ENCODE peak calls at places on chromosomes 3 and 15, in five cellular contexts. S is CD8-positive, alpha-beta T cell; H is A549; T is esophagus muscularis mucosa; D is heart right ventricle. C is an unnamed sample. For H3K4me1, the result is how much of the 10 kb centered on the place peaks cover.

GRCh38 chr3:44525060-44525459 is 29.9 kb upstream of the ZKSCAN7 start:
- DNase-seq in S (no peak), H (no peak), T (no peak), D (no peak), C (no peak)

GRCh38 chr3:22117751-22118346 is 366.8 kb upstream of the ZNF385D start:
- DNase-seq in S (no peak), H (peak), T (no peak), D (no peak), C (no peak)

GRCh38 chr3:197752107-197752506 is 2.4 kb downstream of the FYTTD1 start:
- DNase-seq in S (no peak), H (no peak), T (no peak), D (no peak), C (no peak)

GRCh38 chr3:128804017-128804816 is 75.2 kb upstream of the ACAD9 start:
- DNase-seq in S (no peak), H (no peak), T (no peak), D (no peak), C (peak)

GRCh38 chr3:188631291-188632010 is 477.5 kb downstream of the LPP start:
- DNase-seq in S (no peak), H (peak), T (no peak), D (no peak), C (no peak)

GRCh38 chr3:22245122-22245521 is 494.1 kb upstream of the ZNF385D start:
- DNase-seq in S (no peak), H (peak), T (no peak), D (no peak), C (no peak)

GRCh38 chr3:108448593-108448992 is 61.8 kb downstream of the MYH15 start:
- DNase-seq in S (no peak), H (no peak), T (no peak), D (no peak), C (no peak)

GRCh38 chr15:37395100-37395468 is 294.7 kb upstream of the MEIS2 start:
- DNase-seq in S (no peak), H (no peak), T (no peak), D (no peak), C (no peak)

GRCh38 chr3:141828487-141829284 is 47.8 kb upstream of the ATP1B3 start:
- DNase-seq in S (no peak), H (no peak), T (no peak), D (peak), C (no peak)

GRCh38 chr15:79051941-79052731 is 38.4 kb downstream of the RASGRF1 start:
- DNase-seq in S (no peak), H (no peak), T (no peak), D (no peak), C (no peak)

GRCh38 chr3:45653205-45653604 is 36.0 kb upstream of the SACM1L start:
- DNase-seq in S (no peak), H (no peak), T (no peak), D (no peak), C (no peak)

GRCh38 chr3:185687479-185687878 is 101.4 kb downstream of the SENP2 start:
- DNase-seq in S (no peak), H (no peak), T (peak), D (no peak), C (no peak)

GRCh38 chr15:83565553-83566159 is 88.3 kb upstream of the ADAMTSL3 start:
- DNase-seq in S (no peak), H (peak), T (no peak), D (no peak), C (no peak)

GRCh38 chr15:26890451-26890850 is 23.6 kb downstream of the GABRA5 start:
- DNase-seq in S (no peak), H (no peak), T (peak), D (no peak), C (no peak)

GRCh38 chr3:141729240-141729639 is 8.9 kb upstream of the RNF7 start:
- DNase-seq in S (no peak), H (no peak), T (no peak), D (no peak), C (no peak)

GRCh38 chr15:60539881-60540613 is 61.1 kb upstream of the ICE2 start:
- DNase-seq in S (no peak), H (no peak), T (no peak), D (no peak), C (peak)

GRCh38 chr15:94844533-94845390 is 613.4 kb downstream of the MCTP2 start:
- DNase-seq in S (no peak), H (peak), T (no peak), D (peak), C (no peak)

GRCh38 chr15:67685008-67685599 is 140.2 kb upstream of the SKOR1 start:
- DNase-seq in S (no peak), H (peak), T (no peak), D (no peak), C (no peak)

GRCh38 chr3:142595581-142595950 is 627 bp upstream of the PLS1 start:
- DNase-seq in S (no peak), H (peak), T (peak), D (no peak), C (no peak)

GRCh38 chr3:46524008-46524407 is 26.2 kb downstream of the RTP3 start:
- DNase-seq in S (no peak), H (no peak), T (peak), D (no peak), C (no peak)

GRCh38 chr15:73753250-73754130 is at the start of gene INSYN1:
- DNase-seq in S (no peak), H (no peak), T (no peak), D (peak), C (no peak)

GRCh38 chr3:138694287-138695007 is 85.9 kb downstream of the FAIM start:
- DNase-seq in S (no peak), H (peak), T (no peak), D (no peak), C (no peak)

GRCh38 chr15:50562735-50563640 is 16.5 kb upstream of the USP50 start:
- DNase-seq in S (no peak), H (no peak), T (no peak), D (no peak), C (no peak)

GRCh38 chr15:80509800-80510199 is 105.6 kb downstream of the ARNT2 start:
- DNase-seq in S (no peak), H (no peak), T (peak), D (no peak), C (no peak)

GRCh38 chr15:74655424-74655823 is 39.8 kb downstream of the CLK3 start:
- DNase-seq in S (no peak), H (no peak), T (no peak), D (no peak), C (no peak)

GRCh38 chr3:167936010-167936409 is 159.7 kb downstream of the GOLIM4 start:
- DNase-seq in S (no peak), H (no peak), T (no peak), D (peak), C (no peak)

GRCh38 chr3:15955968-15956367 is 158.2 kb upstream of the ANKRD28 start:
- DNase-seq in S (no peak), H (no peak), T (no peak), D (no peak), C (no peak)

GRCh38 chr3:128572644-128573105 is 77.9 kb downstream of the RPN1 start:
- DNase-seq in S (no peak), H (peak), T (no peak), D (no peak), C (no peak)

GRCh38 chr15:98548172-98548971 is 100.0 kb upstream of the IGF1R start:
- DNase-seq in S (no peak), H (peak), T (peak), D (peak), C (no peak)
- H3K4me1 ChIP-seq in S (under half), H (under half), T (under half), D (under half), C (under half)

DNA sequence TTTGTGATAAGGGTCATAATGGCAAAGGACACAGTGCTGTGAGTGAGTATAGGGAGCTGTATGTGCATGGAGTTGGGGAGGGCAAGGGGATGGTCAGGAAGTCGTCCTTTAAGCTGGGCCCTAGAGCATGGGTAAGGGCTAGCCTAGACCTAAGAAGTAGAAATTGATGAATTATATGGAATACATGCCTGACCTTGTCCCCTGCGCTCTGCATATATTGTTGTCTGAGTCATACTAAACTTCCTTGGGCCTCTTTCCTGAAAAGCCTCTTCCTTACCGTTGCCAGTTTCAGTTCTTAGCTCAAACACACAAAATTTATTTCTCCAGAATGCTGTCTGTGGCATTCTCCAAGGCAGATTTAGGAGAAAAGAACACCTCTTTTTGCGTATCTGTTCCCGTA is 4.6 kb downstream of the SNRK start:
- DNase-seq in S (no peak), H (no peak), T (no peak), D (no peak), C (no peak)
- H3K27ac ChIP-seq in S (peak), H (no peak), T (peak), D (peak), C (no peak)

DNA sequence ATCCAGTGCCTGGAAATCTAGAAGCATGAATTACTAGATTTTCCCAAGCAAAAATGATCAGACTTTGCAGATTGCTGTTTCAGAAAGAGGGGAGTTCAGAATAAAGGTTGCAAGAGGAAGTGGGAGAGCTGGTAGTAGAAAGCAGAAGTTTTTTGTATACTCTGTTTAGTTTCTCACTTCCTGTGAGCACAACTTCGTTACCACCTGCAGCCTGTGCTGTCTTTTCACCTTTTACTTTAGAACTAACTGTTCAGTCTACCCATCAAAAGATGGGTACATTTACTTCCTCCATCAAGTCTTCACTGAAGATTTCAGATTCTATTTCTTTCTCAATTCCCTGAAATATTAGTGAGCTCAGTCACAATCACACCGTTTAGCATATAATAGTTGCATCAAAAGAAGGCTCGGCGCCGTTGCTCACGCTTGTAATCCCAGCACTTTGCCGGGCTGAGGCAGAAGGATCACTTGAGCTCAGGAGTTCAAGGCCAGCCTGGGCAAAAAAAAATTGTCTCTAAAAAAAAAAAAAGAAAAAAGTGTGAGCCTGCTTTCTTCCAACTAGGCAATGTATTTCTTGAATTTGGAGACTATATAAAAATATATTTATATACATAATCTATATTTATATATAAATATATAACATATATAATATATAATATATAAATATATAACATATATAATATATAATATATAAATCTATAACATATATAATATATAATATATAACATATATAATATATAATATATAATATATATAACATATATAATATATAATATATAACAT is 1.8 kb upstream of the CEP97 start:
- DNase-seq in S (no peak), H (no peak), T (no peak), D (no peak), C (no peak)
- H3K4me3 ChIP-seq in S (no peak), H (no peak), T (no peak), D (no peak), C (peak)

GRCh38 chr3:172153335-172153861 is 114.0 kb downstream of the FNDC3B start:
- DNase-seq in S (no peak), H (peak), T (peak), D (peak), C (peak)
- H3K4me1 ChIP-seq in S (under half), H (half or more), T (half or more), D (under half), C (under half)

GRCh38 chr3:113270096-113270495 is 58.7 kb downstream of the BOC start:
- DNase-seq in S (no peak), H (no peak), T (no peak), D (no peak), C (no peak)

GRCh38 chr3:113268306-113268705 is 56.9 kb downstream of the BOC start:
- DNase-seq in S (no peak), H (no peak), T (no peak), D (no peak), C (no peak)

GRCh38 chr3:113269661-113270060 is 58.3 kb downstream of the BOC start:
- DNase-seq in S (no peak), H (no peak), T (no peak), D (no peak), C (no peak)

GRCh38 chr3:113270786-113271185 is 59.4 kb downstream of the BOC start:
- DNase-seq in S (no peak), H (no peak), T (no peak), D (no peak), C (no peak)

GRCh38 chr3:113268917-113269316 is 57.6 kb downstream of the BOC start:
- DNase-seq in S (no peak), H (no peak), T (no peak), D (no peak), C (no peak)
- H3K27ac ChIP-seq in S (no peak), H (no peak), T (peak), D (no peak), C (no peak)

GRCh38 chr15:62307551-62307950 is 142.5 kb upstream of the C2CD4B start:
- DNase-seq in S (no peak), H (no peak), T (no peak), D (no peak), C (no peak)
- H3K4me3 ChIP-seq in S (no peak), H (no peak), T (no peak), D (no peak), C (no peak)

GRCh38 chr15:77886805-77887448 is 190.6 kb downstream of the TBC1D2B start:
- DNase-seq in S (no peak), H (no peak), T (no peak), D (no peak), C (no peak)
- H3K4me1 ChIP-seq in S (under half), H (under half), T (under half), D (under half), C (under half)

GRCh38 chr3:114496874-114497273 is 203.0 kb downstream of the TIGIT start:
- DNase-seq in S (no peak), H (peak), T (no peak), D (no peak), C (no peak)
- H3K27ac ChIP-seq in S (no peak), H (peak), T (no peak), D (peak), C (no peak)

DNA sequence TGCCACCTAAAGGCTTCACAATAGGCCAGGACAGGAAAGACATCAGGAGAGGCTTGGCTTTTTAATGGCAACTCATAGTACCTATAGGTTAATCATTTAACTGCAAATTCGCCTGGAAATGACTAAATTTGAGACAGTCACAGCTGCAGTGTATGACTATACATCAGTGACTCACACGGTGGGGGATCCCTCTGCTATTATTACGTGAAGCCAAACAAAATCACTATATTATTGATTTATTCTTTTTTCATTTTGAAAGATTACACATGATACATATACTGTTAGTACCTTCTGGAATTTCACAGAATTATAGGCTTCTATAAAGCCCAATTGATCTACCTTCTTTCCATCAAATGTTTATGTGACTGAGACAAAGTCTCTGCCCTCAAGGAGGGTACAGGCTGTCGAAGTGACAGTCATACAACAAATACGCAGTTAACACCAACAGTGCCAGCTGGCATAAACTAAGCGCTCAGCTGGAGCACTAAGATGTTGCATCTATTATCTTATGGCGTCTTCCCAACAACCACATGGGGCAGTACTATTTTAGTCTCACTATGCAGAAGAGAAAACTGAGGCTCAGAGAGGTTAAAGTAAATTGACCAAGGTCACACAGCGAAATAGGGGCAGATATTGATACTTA is 82.0 kb upstream of the LMOD3 start:
- DNase-seq in S (no peak), H (peak), T (no peak), D (no peak), C (no peak)
- H3K4me3 ChIP-seq in S (no peak), H (no peak), T (no peak), D (no peak), C (no peak)

C was measured in CD8-positive, alpha-beta memory T cell.